ENCODE peak calls at places on chromosomes 5 and 9, in four cellular contexts. J, R, N and S are unnamed samples.

GRCh38 chr5:14286574-14287399 is 143.6 kb downstream of the TRIO start:
- DNase-seq in R (no peak), N (no peak), J (no peak), S (no peak)

GRCh38 chr5:179261301-179262125 is 83.7 kb downstream of the ADAMTS2 start:
- DNase-seq in R (peak; percentile 91), J (peak; percentile 75), N (no peak), S (peak; percentile 47)

GRCh38 chr9:129703121-129703520 is 37.7 kb downstream of the PRRX2 start:
- DNase-seq in J (no peak), N (no peak), R (no peak), S (no peak)

GRCh38 chr9:121985792-121986494 is 107.2 kb downstream of the TTLL11 start:
- DNase-seq in R (no peak), J (no peak), N (no peak), S (peak; percentile 5)

GRCh38 chr5:79546782-79547428 is 33.0 kb upstream of the HOMER1 start:
- DNase-seq in R (no peak), N (no peak), J (peak; percentile 82), S (peak; percentile 26)

GRCh38 chr5:7317751-7318150 is 78.2 kb upstream of the ADCY2 start:
- DNase-seq in R (no peak), N (no peak), J (no peak), S (no peak)

GRCh38 chr9:74960548-74960947 is 7.8 kb upstream of the C9orf40 start:
- DNase-seq in N (no peak), J (peak; percentile 6), R (no peak), S (no peak)

GRCh38 chr5:148559461-148559860 is 94.9 kb downstream of the HTR4 start:
- DNase-seq in N (no peak), R (no peak), J (no peak), S (peak; percentile 9)

GRCh38 chr9:108469654-108470053 is 386.1 kb downstream of the ACTL7B start:
- DNase-seq in R (no peak), N (no peak), J (no peak), S (no peak)

GRCh38 chr9:6197330-6197729 is 18.3 kb upstream of the IL33 start:
- DNase-seq in N (peak; percentile 12), R (no peak), J (peak; percentile 31), S (no peak)

GRCh38 chr5:40799248-40799647 is 1.1 kb upstream of the PRKAA1 start:
- DNase-seq in N (no peak), R (no peak), J (no peak), S (no peak)

GRCh38 chr5:74123928-74124327 is 497.9 kb downstream of the ARHGEF28 start:
- DNase-seq in R (no peak), J (no peak), N (no peak), S (no peak)

GRCh38 chr9:135976944-135977343 is 15.8 kb upstream of the UBAC1 start:
- DNase-seq in J (no peak), R (no peak), N (no peak), S (no peak)

GRCh38 chr5:104817127-104817526 is 1254.5 kb upstream of the NUDT12 start:
- DNase-seq in N (no peak), R (no peak), J (no peak), S (no peak)

GRCh38 chr9:135085830-135086546 is 1.5 kb upstream of the OLFM1 start:
- DNase-seq in R (peak; percentile 92), N (peak; percentile 54), J (peak; percentile 96), S (peak; percentile 79)

GRCh38 chr9:83959061-83959460 is 21.0 kb downstream of the HNRNPK start:
- DNase-seq in R (no peak), N (no peak), J (peak; percentile 69), S (no peak)

GRCh38 chr5:175025046-175025445 is 300.7 kb downstream of the MSX2 start:
- DNase-seq in J (no peak), R (no peak), N (no peak), S (no peak)

GRCh38 chr5:143057580-143057999 is 287.4 kb downstream of the ARHGAP26 start:
- DNase-seq in R (no peak), J (no peak), N (no peak), S (no peak)

GRCh38 chr5:68217476-68217984 is 2.0 kb downstream of the PIK3R1 start:
- DNase-seq in N (no peak), R (no peak), J (no peak), S (no peak)

GRCh38 chr9:16986441-16987387 is 116.2 kb upstream of the BNC2 start:
- DNase-seq in J (no peak), R (no peak), N (no peak), S (no peak)

GRCh38 chr9:37769995-37770394 is 14.9 kb downstream of the EXOSC3 start:
- DNase-seq in J (no peak), N (no peak), R (no peak), S (no peak)

GRCh38 chr9:98050351-98050750 is 6.2 kb upstream of the NANS start:
- DNase-seq in R (no peak), J (no peak), N (no peak), S (no peak)

GRCh38 chr9:98046161-98046543 is 10.4 kb upstream of the NANS start:
- DNase-seq in N (no peak), R (no peak), J (no peak), S (no peak)

GRCh38 chr9:98045234-98046160 is 11.0 kb upstream of the NANS start:
- DNase-seq in N (peak; percentile 87), R (no peak), J (peak; percentile 77), S (peak; percentile 50)

GRCh38 chr9:98047002-98047401 is 9.5 kb upstream of the NANS start:
- DNase-seq in R (no peak), J (no peak), N (no peak), S (peak; percentile 75)

DNA sequence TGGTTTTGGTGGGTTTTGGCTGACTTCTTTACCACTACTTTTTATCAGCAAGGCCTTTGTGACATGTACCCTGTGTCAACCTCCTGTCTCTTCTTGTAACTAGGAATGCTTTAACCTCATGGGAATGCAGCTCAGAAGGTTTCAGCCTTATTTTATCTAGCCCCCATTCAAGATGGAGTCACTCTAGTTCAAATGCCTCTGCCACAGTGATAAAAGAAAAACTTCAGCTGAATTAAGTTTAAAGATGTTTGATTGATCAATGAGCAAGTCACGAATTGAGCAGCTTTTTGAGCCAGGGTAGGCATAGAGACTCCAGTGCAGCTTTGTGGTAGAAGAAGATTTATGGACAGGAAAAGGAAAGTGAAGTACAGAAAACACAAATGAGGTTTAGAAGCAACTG is 6.9 kb upstream of the NANS start:
- DNase-seq in R (no peak), N (no peak), J (no peak), S (no peak)
- TF ChIP-seq YY1 in R (no peak), N (no peak), J (no peak), S (no peak)

DNA sequence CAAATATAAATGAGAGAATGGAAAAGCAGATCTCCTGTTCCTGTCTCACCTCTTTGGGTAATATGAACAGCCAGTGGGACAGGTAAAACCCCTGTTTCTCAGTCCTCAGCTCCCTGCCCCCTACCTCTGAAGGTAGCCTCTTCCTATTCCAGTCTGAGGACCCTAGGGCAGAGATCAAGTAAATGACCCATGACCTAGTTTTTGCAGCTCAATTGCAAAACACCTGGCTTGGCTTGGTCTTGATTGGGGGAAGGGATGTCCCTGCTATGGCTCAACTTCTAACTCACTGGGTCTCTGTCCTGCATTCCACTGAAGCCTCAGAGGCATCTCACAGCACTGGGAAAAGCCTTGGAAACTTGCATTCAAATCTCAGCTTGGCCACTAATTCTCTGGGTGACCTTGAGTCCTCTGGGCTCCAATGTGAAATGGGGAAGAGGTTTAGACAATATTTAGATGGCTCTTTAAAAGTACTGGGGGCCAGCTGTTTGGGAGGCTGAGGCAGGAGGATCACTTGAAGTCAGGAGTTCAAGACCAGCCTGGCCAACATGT is 1.6 kb upstream of the GALT start:
- DNase-seq in R (no peak), N (no peak), J (peak; percentile 78), S (no peak)
- TF ChIP-seq YY1 in R (no peak), N (no peak), J (no peak), S (no peak)

GRCh38 chr5:137315534-137316345 is 183.4 kb downstream of the SPOCK1 start:
- DNase-seq in R (no peak), N (no peak), J (no peak), S (no peak)

GRCh38 chr5:137310051-137310730 is 188.9 kb downstream of the SPOCK1 start:
- DNase-seq in N (no peak), J (no peak), R (no peak), S (no peak)

GRCh38 chr5:137316346-137316736 is 182.8 kb downstream of the SPOCK1 start:
- DNase-seq in J (no peak), R (no peak), N (no peak), S (no peak)

GRCh38 chr5:137312060-137312459 is 187.1 kb downstream of the SPOCK1 start:
- DNase-seq in J (no peak), R (no peak), N (no peak), S (no peak)

GRCh38 chr5:137313526-137314175 is 185.5 kb downstream of the SPOCK1 start:
- DNase-seq in J (no peak), N (no peak), R (no peak), S (no peak)
- TF ChIP-seq YY1 in J (no peak), N (no peak), R (no peak), S (no peak)

GRCh38 chr5:115126303-115126702 is 43.4 kb downstream of the TRIM36 start:
- DNase-seq in R (no peak), N (no peak), J (no peak), S (no peak)

DNA sequence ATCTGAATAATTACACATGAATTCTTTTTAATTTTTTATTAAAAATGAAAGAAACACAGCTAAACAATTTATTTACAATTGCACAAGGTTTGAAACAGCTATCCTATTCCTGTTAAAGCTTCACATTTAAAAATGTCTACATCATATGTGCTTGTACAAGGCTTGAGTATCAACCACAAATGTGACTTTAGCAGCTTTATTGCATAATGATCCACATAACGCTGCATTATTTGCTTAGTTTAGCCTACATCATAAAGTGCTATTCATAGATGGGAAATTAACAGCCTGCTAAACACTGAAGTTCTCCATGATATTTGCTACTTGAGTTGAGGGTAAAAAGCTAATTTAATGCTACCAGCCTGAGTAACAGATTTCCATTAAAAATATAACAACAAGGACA is 45.0 kb downstream of the TRIM36 start:
- DNase-seq in R (no peak), N (no peak), J (no peak), S (no peak)
- TF ChIP-seq YY1 in R (no peak), N (no peak), J (no peak), S (no peak)

GRCh38 chr5:100841358-100842076 is 61.6 kb downstream of the ST8SIA4 start:
- DNase-seq in N (peak; percentile 51), J (no peak), R (no peak), S (no peak)
- TF ChIP-seq YY1 in N (no peak), J (no peak), R (no peak), S (no peak)

DNA sequence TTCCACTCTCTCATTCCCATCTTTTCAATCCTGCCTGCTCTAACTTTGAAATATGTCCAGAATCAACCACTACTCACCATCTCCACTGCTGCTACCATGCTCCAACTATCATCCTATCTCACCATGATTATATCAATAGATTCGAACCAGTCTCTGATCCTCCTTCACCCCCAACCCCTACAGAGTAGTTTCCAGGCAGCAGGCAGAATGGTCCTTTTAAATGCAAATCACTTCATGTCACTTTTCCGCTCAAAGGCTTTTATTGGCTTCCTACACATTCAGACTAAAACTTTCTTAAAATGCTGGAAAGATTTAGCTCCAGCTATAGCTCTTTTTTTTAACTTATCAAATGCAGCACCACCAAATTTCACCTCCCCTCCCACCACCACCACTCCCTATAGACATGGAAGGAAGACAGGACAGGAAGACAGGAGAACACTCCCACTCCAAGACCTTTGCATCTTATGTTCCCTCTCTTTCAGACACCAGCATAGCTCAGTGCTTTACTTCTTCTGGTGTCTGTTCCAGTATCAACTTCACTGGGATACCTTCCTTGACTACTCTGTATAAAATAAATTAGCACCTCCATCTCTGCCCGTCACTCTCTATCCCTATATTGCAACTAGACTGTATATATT is 9.9 kb upstream of the PPP2R2B start:
- DNase-seq in N (no peak), R (no peak), J (no peak), S (no peak)
- TF ChIP-seq YY1 in N (no peak), R (no peak), J (no peak), S (no peak)